ENCODE peak calls at places on chromosomes 5 and 9, in eight cellular contexts. One of them, this sample, is unnamed.

GRCh38 chr9:19894975-19895374 is 106.1 kb upstream of the SLC24A2 start:
- DNase-seq in chondrocyte: no peak
- DNase-seq in aorta: no peak
- DNase-seq in activated gamma-delta T cell: no peak
- DNase-seq in M059J: peak; percentile 5
- DNase-seq in HTR-8/SVneo: no peak
- DNase-seq in B cell: no peak
- DNase-seq in NCI-H1930: no peak
- DNase-seq in this sample: peak; percentile 41

GRCh38 chr5:83035373-83036170 is 41.6 kb downstream of the TMEM167A start:
- DNase-seq in B cell: no peak
- DNase-seq in HTR-8/SVneo: no peak
- DNase-seq in M059J: no peak
- DNase-seq in activated gamma-delta T cell: no peak
- DNase-seq in chondrocyte: no peak
- DNase-seq in NCI-H1930: no peak
- DNase-seq in aorta: no peak
- DNase-seq in this sample: no peak

GRCh38 chr5:112097768-112098167 is 321.3 kb downstream of the EPB41L4A start:
- DNase-seq in HTR-8/SVneo: no peak
- DNase-seq in M059J: peak; percentile 31
- DNase-seq in chondrocyte: no peak
- DNase-seq in activated gamma-delta T cell: no peak
- DNase-seq in NCI-H1930: no peak
- DNase-seq in B cell: no peak
- DNase-seq in aorta: no peak
- DNase-seq in this sample: peak; percentile 17

GRCh38 chr5:55377810-55378209 is 70.0 kb downstream of the MTREX start:
- DNase-seq in HTR-8/SVneo: no peak
- DNase-seq in B cell: no peak
- DNase-seq in aorta: no peak
- DNase-seq in NCI-H1930: no peak
- DNase-seq in M059J: no peak
- DNase-seq in chondrocyte: no peak
- DNase-seq in activated gamma-delta T cell: no peak
- DNase-seq in this sample: no peak

GRCh38 chr9:114954986-114955623 is 24.7 kb upstream of the TNFSF8 start:
- DNase-seq in M059J: no peak
- DNase-seq in activated gamma-delta T cell: no peak
- DNase-seq in chondrocyte: no peak
- DNase-seq in HTR-8/SVneo: no peak
- DNase-seq in B cell: peak; percentile 17
- DNase-seq in NCI-H1930: no peak
- DNase-seq in aorta: no peak
- DNase-seq in this sample: no peak

GRCh38 chr5:142644127-142644526 is 41.8 kb downstream of the FGF1 start:
- DNase-seq in NCI-H1930: no peak
- DNase-seq in B cell: no peak
- DNase-seq in M059J: peak; percentile 14
- DNase-seq in aorta: no peak
- DNase-seq in chondrocyte: no peak
- DNase-seq in HTR-8/SVneo: no peak
- DNase-seq in activated gamma-delta T cell: no peak
- DNase-seq in this sample: peak; percentile 45

GRCh38 chr9:81832571-81833285 is 95.5 kb upstream of the SPATA31D4 start:
- DNase-seq in B cell: no peak
- DNase-seq in NCI-H1930: no peak
- DNase-seq in activated gamma-delta T cell: no peak
- DNase-seq in chondrocyte: no peak
- DNase-seq in aorta: no peak
- DNase-seq in M059J: peak; percentile 71
- DNase-seq in HTR-8/SVneo: no peak
- DNase-seq in this sample: peak; percentile 69

GRCh38 chr5:172683696-172684464 is 42.8 kb downstream of the NEURL1B start:
- DNase-seq in HTR-8/SVneo: no peak
- DNase-seq in B cell: peak; percentile 83
- DNase-seq in activated gamma-delta T cell: peak; percentile 39
- DNase-seq in aorta: peak; percentile 73
- DNase-seq in M059J: no peak
- DNase-seq in NCI-H1930: no peak
- DNase-seq in chondrocyte: no peak
- DNase-seq in this sample: no peak

GRCh38 chr5:43400082-43400481 is 12.1 kb downstream of the CCL28 start:
- DNase-seq in aorta: no peak
- DNase-seq in B cell: no peak
- DNase-seq in HTR-8/SVneo: peak; percentile 50
- DNase-seq in M059J: peak; percentile 24
- DNase-seq in activated gamma-delta T cell: no peak
- DNase-seq in NCI-H1930: no peak
- DNase-seq in chondrocyte: no peak
- DNase-seq in this sample: no peak

GRCh38 chr5:132224721-132225120 is 2.9 kb downstream of the P4HA2 start:
- DNase-seq in NCI-H1930: no peak
- DNase-seq in aorta: peak; percentile 10
- DNase-seq in B cell: no peak
- DNase-seq in activated gamma-delta T cell: no peak
- DNase-seq in chondrocyte: no peak
- DNase-seq in M059J: peak; percentile 18
- DNase-seq in HTR-8/SVneo: no peak
- DNase-seq in this sample: peak; percentile 20

GRCh38 chr5:123813937-123814624 is 302.1 kb downstream of the CSNK1G3 start:
- DNase-seq in HTR-8/SVneo: peak; percentile 26
- DNase-seq in aorta: no peak
- DNase-seq in NCI-H1930: peak; percentile 87
- DNase-seq in B cell: no peak
- DNase-seq in M059J: peak; percentile 80
- DNase-seq in activated gamma-delta T cell: no peak
- DNase-seq in chondrocyte: no peak
- DNase-seq in this sample: no peak

GRCh38 chr9:117247271-117247670 is 167.6 kb downstream of the ASTN2 start:
- DNase-seq in aorta: no peak
- DNase-seq in activated gamma-delta T cell: no peak
- DNase-seq in NCI-H1930: no peak
- DNase-seq in B cell: no peak
- DNase-seq in chondrocyte: no peak
- DNase-seq in HTR-8/SVneo: no peak
- DNase-seq in M059J: peak; percentile 8
- DNase-seq in this sample: no peak

This sample was measured in SJSA1.